ENCODE peak calls at places on chromosomes 16 and 17, in five cellular contexts. One of them, this sample, is unnamed.

GRCh38 chr17:48577946-48578615 is at the start of gene HOXB4:
- DNase-seq in upper lobe of right lung: no peak
- DNase-seq in HCT116: no peak
- DNase-seq in spleen: peak; percentile 91
- DNase-seq in epithelial cell of proximal tubule: no peak
- DNase-seq in this sample: peak; percentile 51

GRCh38 chr17:16328997-16329396 is 24.3 kb downstream of the CENPV start:
- DNase-seq in upper lobe of right lung: no peak
- DNase-seq in HCT116: no peak
- DNase-seq in spleen: no peak
- DNase-seq in epithelial cell of proximal tubule: no peak
- DNase-seq in this sample: no peak

GRCh38 chr16:66081967-66082366 is 284.5 kb upstream of the CDH5 start:
- DNase-seq in upper lobe of right lung: no peak
- DNase-seq in HCT116: peak; percentile 61
- DNase-seq in spleen: no peak
- DNase-seq in epithelial cell of proximal tubule: no peak
- DNase-seq in this sample: no peak

GRCh38 chr17:57913576-57914273 is 41.5 kb downstream of the CUEDC1 start:
- DNase-seq in upper lobe of right lung: no peak
- DNase-seq in HCT116: no peak
- DNase-seq in spleen: no peak
- DNase-seq in epithelial cell of proximal tubule: no peak
- DNase-seq in this sample: no peak

GRCh38 chr16:70162041-70162451 is 11.5 kb upstream of the CLEC18C start:
- DNase-seq in upper lobe of right lung: no peak
- DNase-seq in HCT116: no peak
- DNase-seq in spleen: peak; percentile 19
- DNase-seq in epithelial cell of proximal tubule: peak; percentile 42
- DNase-seq in this sample: no peak

GRCh38 chr17:17041018-17041521 is 1.2 kb upstream of the MPRIP start:
- DNase-seq in upper lobe of right lung: peak; percentile 35
- DNase-seq in HCT116: no peak
- DNase-seq in spleen: peak; percentile 73
- DNase-seq in epithelial cell of proximal tubule: peak; percentile 56
- DNase-seq in this sample: no peak

GRCh38 chr16:76518791-76519190 is 241.6 kb downstream of the CNTNAP4 start:
- DNase-seq in upper lobe of right lung: no peak
- DNase-seq in HCT116: no peak
- DNase-seq in spleen: no peak
- DNase-seq in epithelial cell of proximal tubule: no peak
- DNase-seq in this sample: no peak

GRCh38 chr17:7929158-7930029 is at the start of gene KCNAB3:
- DNase-seq in upper lobe of right lung: no peak
- DNase-seq in HCT116: no peak
- DNase-seq in spleen: peak; percentile 83
- DNase-seq in epithelial cell of proximal tubule: no peak
- DNase-seq in this sample: peak; percentile 64

GRCh38 chr17:3043737-3044365 is 19.6 kb downstream of the OR1D5 start:
- DNase-seq in upper lobe of right lung: peak; percentile 52
- DNase-seq in HCT116: no peak
- DNase-seq in spleen: no peak
- DNase-seq in epithelial cell of proximal tubule: no peak
- DNase-seq in this sample: no peak

GRCh38 chr17:35866356-35866950 is 2.2 kb downstream of the HEATR9 start:
- DNase-seq in upper lobe of right lung: no peak
- DNase-seq in HCT116: no peak
- DNase-seq in spleen: no peak
- DNase-seq in epithelial cell of proximal tubule: no peak
- DNase-seq in this sample: no peak

GRCh38 chr17:17080181-17080631 is 37.9 kb downstream of the MPRIP start:
- DNase-seq in upper lobe of right lung: peak; percentile 38
- DNase-seq in HCT116: no peak
- DNase-seq in spleen: peak; percentile 32
- DNase-seq in epithelial cell of proximal tubule: no peak
- DNase-seq in this sample: no peak

GRCh38 chr16:68786685-68787418 is 49.8 kb downstream of the CDH1 start:
- DNase-seq in upper lobe of right lung: no peak
- DNase-seq in HCT116: no peak
- DNase-seq in spleen: no peak
- DNase-seq in epithelial cell of proximal tubule: no peak
- DNase-seq in this sample: no peak

GRCh38 chr16:86823895-86824671 is 245.7 kb downstream of the FOXL1 start:
- DNase-seq in upper lobe of right lung: no peak
- DNase-seq in HCT116: no peak
- DNase-seq in spleen: peak; percentile 36
- DNase-seq in epithelial cell of proximal tubule: no peak
- DNase-seq in this sample: no peak

GRCh38 chr16:56990407-56991286 is 1.3 kb downstream of the NLRC5 start:
- DNase-seq in upper lobe of right lung: no peak
- DNase-seq in HCT116: no peak
- DNase-seq in spleen: peak; percentile 71
- DNase-seq in epithelial cell of proximal tubule: no peak
- DNase-seq in this sample: no peak

GRCh38 chr17:1058423-1059130 is 61.6 kb downstream of the TIMM22 start:
- DNase-seq in upper lobe of right lung: peak; percentile 88
- DNase-seq in HCT116: peak; percentile 51
- DNase-seq in spleen: peak; percentile 89
- DNase-seq in epithelial cell of proximal tubule: no peak
- DNase-seq in this sample: peak; percentile 41

GRCh38 chr17:80644588-80644987 is 100.0 kb downstream of the RPTOR start:
- DNase-seq in upper lobe of right lung: no peak
- DNase-seq in HCT116: no peak
- DNase-seq in spleen: no peak
- DNase-seq in epithelial cell of proximal tubule: no peak
- DNase-seq in this sample: no peak

GRCh38 chr16:60100371-60100770 is 1366.3 kb upstream of the GOT2 start:
- DNase-seq in upper lobe of right lung: no peak
- DNase-seq in HCT116: no peak
- DNase-seq in spleen: no peak
- DNase-seq in epithelial cell of proximal tubule: no peak
- DNase-seq in this sample: no peak

GRCh38 chr16:49515861-49516260 is 142.3 kb downstream of the C16orf78 start:
- DNase-seq in upper lobe of right lung: no peak
- DNase-seq in HCT116: no peak
- DNase-seq in spleen: peak; percentile 57
- DNase-seq in epithelial cell of proximal tubule: no peak
- DNase-seq in this sample: no peak

GRCh38 chr17:44653384-44653783 is 2.9 kb upstream of the MEIOC start:
- DNase-seq in upper lobe of right lung: no peak
- DNase-seq in HCT116: no peak
- DNase-seq in spleen: no peak
- DNase-seq in epithelial cell of proximal tubule: no peak
- DNase-seq in this sample: no peak

GRCh38 chr17:28407130-28407973 is 1.3 kb upstream of the SLC46A1 start:
- DNase-seq in upper lobe of right lung: no peak
- DNase-seq in HCT116: no peak
- DNase-seq in spleen: no peak
- DNase-seq in epithelial cell of proximal tubule: no peak
- DNase-seq in this sample: no peak

GRCh38 chr16:65318138-65318537 is 196.3 kb upstream of the CDH11 start:
- DNase-seq in upper lobe of right lung: no peak
- DNase-seq in HCT116: no peak
- DNase-seq in spleen: no peak
- DNase-seq in epithelial cell of proximal tubule: no peak
- DNase-seq in this sample: no peak

GRCh38 chr17:57121308-57122042 is 36.4 kb downstream of the AKAP1 start:
- DNase-seq in upper lobe of right lung: no peak
- DNase-seq in HCT116: no peak
- DNase-seq in spleen: no peak
- DNase-seq in epithelial cell of proximal tubule: no peak
- DNase-seq in this sample: peak; percentile 65

GRCh38 chr16:1261131-1261917 is 5.5 kb downstream of the TPSD1 start:
- DNase-seq in upper lobe of right lung: no peak
- DNase-seq in HCT116: no peak
- DNase-seq in spleen: no peak
- DNase-seq in epithelial cell of proximal tubule: no peak
- DNase-seq in this sample: no peak

GRCh38 chr17:4968916-4969550 is 1.4 kb upstream of the SPAG7 start:
- DNase-seq in upper lobe of right lung: no peak
- DNase-seq in HCT116: no peak
- DNase-seq in spleen: no peak
- DNase-seq in epithelial cell of proximal tubule: peak; percentile 87
- DNase-seq in this sample: no peak

GRCh38 chr17:15513058-15513858 is 45.8 kb upstream of the CDRT4 start:
- DNase-seq in upper lobe of right lung: no peak
- DNase-seq in HCT116: no peak
- DNase-seq in spleen: no peak
- DNase-seq in epithelial cell of proximal tubule: no peak
- DNase-seq in this sample: no peak

GRCh38 chr17:65208753-65209152 is 71.6 kb downstream of the RGS9 start:
- DNase-seq in upper lobe of right lung: no peak
- DNase-seq in HCT116: no peak
- DNase-seq in spleen: no peak
- DNase-seq in epithelial cell of proximal tubule: no peak
- DNase-seq in this sample: no peak

GRCh38 chr17:51610155-51610554 is 349.8 kb downstream of the UTP18 start:
- DNase-seq in upper lobe of right lung: no peak
- DNase-seq in HCT116: no peak
- DNase-seq in spleen: no peak
- DNase-seq in epithelial cell of proximal tubule: no peak
- DNase-seq in this sample: no peak

GRCh38 chr16:5060073-5060641 is 5.6 kb downstream of the C16orf89 start:
- DNase-seq in upper lobe of right lung: peak; percentile 33
- DNase-seq in HCT116: no peak
- DNase-seq in spleen: peak; percentile 46
- DNase-seq in epithelial cell of proximal tubule: no peak
- DNase-seq in this sample: no peak

GRCh38 chr17:79946352-79947231 is 89.1 kb downstream of the TBC1D16 start:
- DNase-seq in upper lobe of right lung: peak; percentile 60
- DNase-seq in HCT116: no peak
- DNase-seq in spleen: peak; percentile 56
- DNase-seq in epithelial cell of proximal tubule: no peak
- DNase-seq in this sample: no peak

GRCh38 chr17:5769936-5770335 is 185.6 kb upstream of the NLRP1 start:
- DNase-seq in upper lobe of right lung: no peak
- DNase-seq in HCT116: no peak
- DNase-seq in spleen: no peak
- DNase-seq in epithelial cell of proximal tubule: no peak
- DNase-seq in this sample: peak; percentile 34

GRCh38 chr17:80646328-80646727 is 101.7 kb downstream of the RPTOR start:
- DNase-seq in upper lobe of right lung: no peak
- DNase-seq in HCT116: no peak
- DNase-seq in spleen: no peak
- DNase-seq in epithelial cell of proximal tubule: no peak
- DNase-seq in this sample: no peak

GRCh38 chr16:66562986-66563385 is 3.3 kb upstream of the CMTM1 start:
- DNase-seq in upper lobe of right lung: no peak
- DNase-seq in HCT116: no peak
- DNase-seq in spleen: no peak
- DNase-seq in epithelial cell of proximal tubule: no peak
- DNase-seq in this sample: no peak

GRCh38 chr17:63946440-63947363 is 14.6 kb upstream of the CD79B start:
- DNase-seq in upper lobe of right lung: no peak
- DNase-seq in HCT116: peak; percentile 22
- DNase-seq in spleen: peak; percentile 92
- DNase-seq in epithelial cell of proximal tubule: no peak
- DNase-seq in this sample: peak; percentile 61

GRCh38 chr17:63944736-63945499 is 12.8 kb upstream of the CD79B start:
- DNase-seq in upper lobe of right lung: no peak
- DNase-seq in HCT116: no peak
- DNase-seq in spleen: peak; percentile 79
- DNase-seq in epithelial cell of proximal tubule: no peak
- DNase-seq in this sample: no peak

GRCh38 chr17:63943745-63944144 is 11.6 kb upstream of the CD79B start:
- DNase-seq in upper lobe of right lung: no peak
- DNase-seq in HCT116: no peak
- DNase-seq in spleen: no peak
- DNase-seq in epithelial cell of proximal tubule: no peak
- DNase-seq in this sample: no peak

GRCh38 chr17:63947711-63948330 is 15.7 kb upstream of the CD79B start:
- DNase-seq in upper lobe of right lung: no peak
- DNase-seq in HCT116: no peak
- DNase-seq in spleen: peak; percentile 77
- DNase-seq in epithelial cell of proximal tubule: no peak
- DNase-seq in this sample: no peak

GRCh38 chr17:63945851-63946439 is 13.8 kb upstream of the CD79B start:
- DNase-seq in upper lobe of right lung: no peak
- DNase-seq in HCT116: no peak
- DNase-seq in spleen: peak; percentile 90
- DNase-seq in epithelial cell of proximal tubule: no peak
- DNase-seq in this sample: no peak
- TF ChIP-seq CTCF in upper lobe of right lung: no peak
- TF ChIP-seq CTCF in HCT116: no peak
- TF ChIP-seq CTCF in spleen: no peak
- TF ChIP-seq CTCF in epithelial cell of proximal tubule: no peak
- TF ChIP-seq CTCF in this sample: no peak

GRCh38 chr17:40019140-40019991 is 4.1 kb downstream of the CSF3 start:
- DNase-seq in upper lobe of right lung: no peak
- DNase-seq in HCT116: no peak
- DNase-seq in spleen: no peak
- DNase-seq in epithelial cell of proximal tubule: no peak
- DNase-seq in this sample: no peak
- TF ChIP-seq CTCF in upper lobe of right lung: no peak
- TF ChIP-seq CTCF in HCT116: no peak
- TF ChIP-seq CTCF in spleen: no peak
- TF ChIP-seq CTCF in epithelial cell of proximal tubule: no peak
- TF ChIP-seq CTCF in this sample: no peak

DNA sequence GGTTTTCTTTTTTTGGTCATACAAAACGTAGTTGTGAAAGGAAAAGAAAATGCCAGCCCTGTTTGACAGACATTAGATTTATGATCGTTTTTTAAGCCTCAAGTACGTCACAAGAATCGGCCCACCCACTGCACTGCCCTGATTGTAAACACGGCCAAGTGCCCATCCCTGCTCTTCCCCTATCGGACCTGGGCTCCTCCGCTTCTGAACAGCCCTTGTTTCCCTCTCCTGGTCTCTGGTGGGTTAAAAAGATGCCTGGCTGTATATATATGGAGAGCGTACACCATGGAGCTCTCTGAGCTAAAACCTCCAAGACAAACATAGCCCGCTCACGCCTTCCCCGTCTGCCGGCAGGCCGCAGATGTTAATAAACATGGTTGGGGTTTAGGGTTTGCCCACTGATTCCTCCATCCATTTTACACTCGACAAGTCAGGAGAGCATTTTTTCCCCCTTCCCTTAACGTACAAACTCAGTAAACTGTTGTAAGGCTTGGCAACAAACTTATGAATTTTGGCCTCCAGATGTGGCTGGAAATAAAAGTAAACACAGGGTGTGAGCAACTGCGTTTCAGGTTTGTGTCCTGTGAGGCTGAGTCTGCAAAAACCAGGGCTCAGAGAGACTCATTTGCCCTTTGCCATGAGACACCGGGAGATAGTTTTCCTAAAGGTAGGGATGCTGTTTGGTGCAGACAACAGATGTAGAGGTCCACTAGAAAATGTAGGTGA is 325.9 kb downstream of the SOX9 start:
- DNase-seq in upper lobe of right lung: no peak
- DNase-seq in HCT116: no peak
- DNase-seq in spleen: peak; percentile 32
- DNase-seq in epithelial cell of proximal tubule: no peak
- DNase-seq in this sample: no peak
- TF ChIP-seq CTCF in upper lobe of right lung: no peak
- TF ChIP-seq CTCF in HCT116: no peak
- TF ChIP-seq CTCF in spleen: no peak
- TF ChIP-seq CTCF in epithelial cell of proximal tubule: no peak
- TF ChIP-seq CTCF in this sample: no peak

GRCh38 chr17:78131172-78132085 is 858 bp downstream of the TMC8 start:
- DNase-seq in upper lobe of right lung: peak; percentile 79
- DNase-seq in HCT116: no peak
- DNase-seq in spleen: peak; percentile 91
- DNase-seq in epithelial cell of proximal tubule: no peak
- DNase-seq in this sample: no peak
- TF ChIP-seq CTCF in upper lobe of right lung: no peak
- TF ChIP-seq CTCF in HCT116: no peak
- TF ChIP-seq CTCF in spleen: no peak
- TF ChIP-seq CTCF in epithelial cell of proximal tubule: no peak
- TF ChIP-seq CTCF in this sample: no peak

This sample was measured in neural crest cell.